ENCODE peak calls at places on chromosome X, in four cellular contexts. J is stimulated activated CD8-positive, alpha-beta memory T cell treated with anti-CD3 and anti-CD28 coated beads, Interleukin-12 subunit alpha, Interleukin-12 subunit beta, amount 100 ng/mL, for 4 hours; Y is fibroblast of mammary gland; T is germinal center. V is an unnamed sample.

GRCh38 chrX:30196322-30196721 is 19.0 kb upstream of the MAGEB2 start:
- DNase-seq in Y (no peak), T (peak), J (no peak), V (no peak)

GRCh38 chrX:110734894-110735541 is 60.6 kb downstream of the CHRDL1 start:
- DNase-seq in J (no peak), T (no peak), Y (peak), V (no peak)

GRCh38 chrX:39688576-39689373 is 409.0 kb downstream of the BCOR start:
- DNase-seq in Y (no peak), J (no peak), T (peak), V (no peak)

GRCh38 chrX:48942895-48943294 is 14.5 kb downstream of the OTUD5 start:
- DNase-seq in T (no peak), Y (no peak), J (no peak), V (no peak)

GRCh38 chrX:46819136-46819535 is 17.7 kb upstream of the RP2 start:
- DNase-seq in T (no peak), Y (no peak), J (no peak), V (no peak)

GRCh38 chrX:113545040-113545439 is 704.4 kb upstream of the AMOT start:
- DNase-seq in J (no peak), T (no peak), Y (no peak), V (no peak)

GRCh38 chrX:24851776-24852175 is 158.1 kb downstream of the POLA1 start:
- DNase-seq in T (no peak), Y (no peak), J (no peak), V (no peak)

GRCh38 chrX:13793897-13794296 is 23.0 kb downstream of the GPM6B start:
- DNase-seq in T (no peak), J (no peak), Y (no peak), V (no peak)

GRCh38 chrX:13716455-13716854 is 18.0 kb downstream of the TRAPPC2 start:
- DNase-seq in J (no peak), T (no peak), Y (no peak), V (peak)

GRCh38 chrX:151920101-151920500 is 7.4 kb downstream of the MAGEA4 start:
- DNase-seq in J (no peak), T (no peak), Y (no peak), V (no peak)

GRCh38 chrX:71621644-71622346 is 3.5 kb upstream of the CXCR3 start:
- DNase-seq in Y (peak), J (no peak), T (no peak), V (no peak)

GRCh38 chrX:19846995-19847790 is 40.2 kb downstream of the SH3KBP1 start:
- DNase-seq in Y (peak), T (no peak), J (no peak), V (no peak)

GRCh38 chrX:8288590-8288989 is 117.5 kb upstream of the VCX2 start:
- DNase-seq in T (no peak), Y (peak), J (no peak), V (no peak)

GRCh38 chrX:51456814-51457213 is 39.6 kb downstream of the NUDT11 start:
- DNase-seq in T (no peak), Y (peak), J (no peak), V (no peak)

GRCh38 chrX:130179170-130179569 is 7.4 kb downstream of the RAB33A start:
- DNase-seq in J (no peak), T (no peak), Y (no peak), V (no peak)

GRCh38 chrX:45385767-45386166 is 185.1 kb upstream of the DIPK2B start:
- DNase-seq in Y (peak), J (no peak), T (no peak), V (no peak)

GRCh38 chrX:41923925-41924693 is 755 bp upstream of the CASK start:
- DNase-seq in T (peak), Y (peak), J (no peak), V (no peak)

GRCh38 chrX:13750204-13750603 is 15.7 kb downstream of the OFD1 start:
- DNase-seq in T (no peak), J (no peak), Y (peak), V (no peak)

GRCh38 chrX:80550722-80551121 is 130.5 kb downstream of the TENT5D start:
- DNase-seq in J (no peak), Y (no peak), T (no peak), V (no peak)

GRCh38 chrX:44667771-44668170 is 125.1 kb upstream of the FUNDC1 start:
- DNase-seq in J (no peak), Y (no peak), T (no peak), V (no peak)

GRCh38 chrX:11886745-11887144 is 128.7 kb downstream of the MSL3 start:
- DNase-seq in J (no peak), T (no peak), Y (peak), V (no peak)

GRCh38 chrX:103889216-103889615 is 57.2 kb upstream of the RAB9B start:
- DNase-seq in T (no peak), Y (no peak), J (no peak), V (no peak)

GRCh38 chrX:148380614-148381561 is 119.5 kb upstream of the AFF2 start:
- DNase-seq in T (peak), Y (no peak), J (peak), V (peak)

V was measured in natural killer cell.